ENCODE peak calls at places on chromosomes 12 and 14, in five cellular contexts. X, C, D, F and M are unnamed samples.

GRCh38 chr14:45906257-45906656 is 653.3 kb upstream of the MIS18BP1 start:
- DNase-seq in C (no peak), X (no peak), F (no peak), D (no peak), M (no peak)

GRCh38 chr12:12975322-12976077 is 23.5 kb upstream of the GPRC5D start:
- DNase-seq in X (peak; percentile 46), C (peak; percentile 63), F (no peak), D (no peak), M (peak; percentile 27)

GRCh38 chr14:53640695-53641094 is 315.9 kb downstream of the BMP4 start:
- DNase-seq in X (no peak), F (no peak), C (no peak), D (no peak), M (no peak)

GRCh38 chr14:90730367-90730766 is 85.9 kb downstream of the TTC7B start:
- DNase-seq in D (no peak), X (no peak), F (no peak), C (no peak), M (no peak)

GRCh38 chr12:42468853-42469252 is 120.7 kb downstream of the PRICKLE1 start:
- DNase-seq in C (no peak), X (no peak), F (no peak), D (no peak), M (no peak)

GRCh38 chr12:15856097-15856982 is 25.8 kb upstream of the STRAP start:
- DNase-seq in D (no peak), X (peak; percentile 38), C (peak; percentile 36), F (no peak), M (peak; percentile 62)

GRCh38 chr12:69511870-69512269 is 41.7 kb downstream of the FRS2 start:
- DNase-seq in F (no peak), D (no peak), C (no peak), X (no peak), M (no peak)

GRCh38 chr12:130695061-130695460 is 21.0 kb downstream of the RIMBP2 start:
- DNase-seq in C (no peak), X (no peak), D (no peak), F (no peak), M (no peak)

GRCh38 chr14:35414365-35414764 is 9.8 kb upstream of the NFKBIA start:
- DNase-seq in D (no peak), X (no peak), C (no peak), F (no peak), M (no peak)

GRCh38 chr14:106790189-106791036 is 1264.0 kb downstream of the TMEM121 start:
- DNase-seq in D (peak; percentile 22), X (peak; percentile 85), F (peak; percentile 43), C (peak; percentile 89), M (peak; percentile 30)

GRCh38 chr14:30673071-30673470 is 51.0 kb downstream of the SCFD1 start:
- DNase-seq in F (no peak), X (no peak), C (no peak), D (no peak), M (no peak)

GRCh38 chr14:23361763-23362162 is 3.2 kb downstream of the EFS start:
- DNase-seq in X (no peak), C (no peak), D (no peak), F (no peak), M (no peak)

GRCh38 chr14:95157987-95158712 is 821 bp upstream of the DICER1 start:
- DNase-seq in D (no peak), X (no peak), F (no peak), C (no peak), M (no peak)

GRCh38 chr14:65751510-65751909 is 339.0 kb downstream of the FUT8 start:
- DNase-seq in C (no peak), F (no peak), D (no peak), X (no peak), M (no peak)

GRCh38 chr14:102500724-102501123 is 8.9 kb downstream of the ANKRD9 start:
- DNase-seq in C (no peak), D (no peak), X (no peak), F (no peak), M (no peak)

GRCh38 chr12:27176765-27177164 is 67.3 kb upstream of the STK38L start:
- DNase-seq in D (no peak), X (no peak), C (no peak), F (no peak), M (no peak)

GRCh38 chr14:33375781-33376180 is 437.1 kb downstream of the NPAS3 start:
- DNase-seq in C (no peak), X (no peak), D (no peak), F (no peak), M (no peak)

GRCh38 chr12:12872934-12873275 is 18.5 kb upstream of the GPRC5A start:
- DNase-seq in D (no peak), F (no peak), X (no peak), C (no peak), M (no peak)

GRCh38 chr12:105083041-105083440 is 1.2 kb downstream of the ALDH1L2 start:
- DNase-seq in D (no peak), C (no peak), F (no peak), X (no peak), M (no peak)
- H3K4me3 ChIP-seq in D (peak overlapping the region; percentile 76), C (no peak overlapping the region), F (no peak overlapping the region), X (no peak overlapping the region), M (no peak overlapping the region)

DNA sequence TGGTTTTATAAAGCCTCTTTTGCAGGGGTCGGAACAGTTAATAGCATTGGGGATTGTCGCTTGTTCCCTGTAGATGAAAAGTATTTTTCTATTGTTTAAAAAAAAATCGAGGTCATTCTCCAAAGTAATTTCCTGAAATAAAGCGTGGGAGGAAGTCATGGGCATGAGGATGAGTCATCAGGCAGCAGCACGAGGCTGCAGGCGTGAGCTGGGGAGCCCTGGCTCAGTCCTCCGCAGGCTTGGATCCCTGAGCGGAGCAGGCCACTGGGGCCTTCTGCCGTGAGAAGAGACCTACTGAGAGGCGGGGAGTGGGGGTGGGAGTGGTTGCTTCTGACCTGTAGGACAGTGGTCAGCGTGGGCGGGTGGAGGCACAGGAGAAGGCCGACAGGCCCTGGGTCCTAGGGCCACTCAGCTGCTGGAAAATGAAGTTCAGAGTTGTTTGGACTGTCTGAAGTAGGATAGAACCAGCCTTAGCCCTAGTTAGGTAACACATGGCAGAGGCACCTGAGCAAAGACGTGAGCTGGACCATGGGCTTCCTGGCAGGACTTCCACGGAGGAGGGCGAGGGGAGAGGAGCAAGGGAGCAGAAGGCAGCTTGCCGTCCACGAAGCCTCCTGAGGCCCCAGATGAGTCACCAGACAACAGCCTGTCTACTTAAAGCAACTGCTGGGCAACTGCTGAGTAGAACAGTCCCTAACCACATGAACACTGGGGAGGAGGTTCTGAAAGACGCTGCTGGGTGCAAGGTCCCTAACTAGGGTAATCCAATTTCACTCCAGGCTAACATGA is 21.1 kb upstream of the LGALS3 start:
- DNase-seq in X (peak; percentile 80), D (peak; percentile 91), F (peak; percentile 95), C (peak; percentile 82), M (peak; percentile 93)
- TF ChIP-seq POLR2A in X (no peak), D (peak; percentile 57), F (no peak), C (peak; percentile 55), M (peak; percentile 51)

GRCh38 chr12:53096089-53096741 is 1.3 kb upstream of the IGFBP6 start:
- DNase-seq in C (peak; percentile 47), F (peak; percentile 85), D (peak; percentile 50), X (peak; percentile 28), M (peak; percentile 87)
- H3K4me1 ChIP-seq in C (peaks cover 26% of the 10 kb centered on the region), F (peaks cover 25% of the 10 kb centered on the region), D (peaks cover 6% of the 10 kb centered on the region), X (peaks cover 34% of the 10 kb centered on the region), M (no peaks in the 10 kb centered on the region)

GRCh38 chr14:40347675-40348074 is 915.4 kb upstream of the FBXO33 start:
- DNase-seq in X (no peak), C (no peak), F (no peak), D (no peak), M (no peak)
- H3K4me3 ChIP-seq in X (no peak overlapping the region), C (no peak overlapping the region), F (no peak overlapping the region), D (no peak overlapping the region), M (no peak overlapping the region)

GRCh38 chr12:124754949-124755800 is 108.5 kb downstream of the SCARB1 start:
- DNase-seq in C (peak; percentile 73), D (peak; percentile 89), F (peak; percentile 94), X (peak; percentile 46), M (peak; percentile 93)
- TF ChIP-seq POLR2A in C (no peak), D (no peak), F (no peak), X (no peak), M (peak; percentile 26)

GRCh38 chr12:124612392-124612680 is 44.9 kb upstream of the NCOR2 start:
- DNase-seq in X (no peak), D (no peak), C (no peak), F (no peak), M (no peak)
- H3K4me1 ChIP-seq in X (peaks cover 35% of the 10 kb centered on the region), D (peaks cover 3% of the 10 kb centered on the region), C (peaks cover 27% of the 10 kb centered on the region), F (peaks cover 15% of the 10 kb centered on the region), M (no peaks in the 10 kb centered on the region)

DNA sequence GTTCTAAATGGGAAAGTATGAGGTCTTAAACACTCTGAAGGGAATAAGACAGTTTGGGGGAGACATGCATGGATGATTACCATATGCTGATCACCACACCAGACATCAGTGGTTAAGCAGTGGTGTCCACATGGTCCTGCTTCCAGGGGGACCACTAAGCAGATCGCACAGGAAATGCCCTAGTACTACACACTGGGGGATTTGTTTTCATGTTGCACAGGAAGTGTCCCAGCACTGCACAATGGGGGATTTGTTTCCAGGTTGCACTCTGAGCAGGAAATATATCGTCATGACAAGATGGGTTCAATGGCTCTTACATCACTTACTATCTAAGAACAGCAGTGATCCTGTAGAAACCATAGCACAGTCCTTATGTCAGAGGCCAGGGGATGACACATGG is 245.5 kb downstream of the BCL11B start:
- DNase-seq in F (no peak), C (no peak), X (no peak), D (no peak), M (no peak)
- H3K4me3 ChIP-seq in F (no peak overlapping the region), C (no peak overlapping the region), X (no peak overlapping the region), D (no peak overlapping the region), M (no peak overlapping the region)

GRCh38 chr12:32134144-32134888 is 27.7 kb downstream of the BICD1 start:
- DNase-seq in C (peak; percentile 14), X (no peak), D (no peak), F (no peak), M (no peak)
- TF ChIP-seq POLR2A in C (no peak), X (no peak), D (no peak), F (no peak), M (no peak)

DNA sequence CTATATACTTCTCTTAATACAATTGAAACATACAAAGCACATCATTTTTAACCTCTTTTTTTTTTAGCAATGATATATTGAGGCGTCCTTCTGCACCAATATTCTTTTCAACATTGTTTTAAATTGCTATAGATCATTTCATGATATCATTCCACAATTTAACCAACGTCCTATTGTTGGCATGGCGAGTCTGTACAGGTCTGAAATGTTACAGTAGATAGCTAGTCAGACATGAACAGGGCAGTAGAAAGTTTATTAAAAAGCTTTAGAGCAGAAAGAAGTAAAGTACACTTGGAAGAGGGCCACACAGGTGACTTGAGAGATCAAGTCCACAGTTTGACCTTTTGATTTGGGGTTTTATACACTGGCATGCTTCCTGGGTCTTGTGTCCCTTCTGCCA is 279.0 kb downstream of the PAWR start:
- DNase-seq in C (no peak), X (no peak), F (no peak), D (no peak), M (no peak)
- H3K4me1 ChIP-seq in C (peaks cover 41% of the 10 kb centered on the region), X (peaks cover 9% of the 10 kb centered on the region), F (no peaks in the 10 kb centered on the region), D (no peaks in the 10 kb centered on the region), M (no peaks in the 10 kb centered on the region)